ENCODE peak calls at places on chromosome 16, in ten cellular contexts. C is stimulated activated effector memory CD8-positive, alpha-beta T cell treated with anti-CD3 and anti-CD28 coated beads, Interleukin-12 subunit alpha, Interleukin-12 subunit beta, amount 100 ng/mL, for 72 hours; G is gastroesophageal sphincter; A is psoas muscle; P is CD4-positive, alpha-beta T cell; F is naive thymus-derived CD4-positive, alpha-beta T cell; S is Panc1; L is activated CD8-positive, alpha-beta T cell treated with anti-CD3 and anti-CD28 coated beads for 36 hours; U is PC-3; E is right cardiac atrium. M is an unnamed sample.

GRCh38 chr16:89392881-89393730 is 97.3 kb downstream of the ANKRD11 start:
- ATAC-seq in C (no peak), E (no peak), U (no peak), F (no peak), G (no peak), P (no peak), L (no peak), S (no peak), A (no peak), M (no peak)

GRCh38 chr16:21281698-21282389 is 3.8 kb upstream of the CRYM start:
- ATAC-seq in G (no peak), A (no peak), S (no peak), E (no peak), U (no peak), L (no peak), C (no peak), F (no peak), P (no peak), M (no peak)

GRCh38 chr16:58882292-58882691 is 148.2 kb upstream of the GOT2 start:
- ATAC-seq in U (no peak), S (no peak), L (no peak), G (no peak), C (no peak), E (no peak), F (peak; percentile 74), A (no peak), P (no peak), M (peak; percentile 80)

GRCh38 chr16:54673353-54673752 is 257.3 kb upstream of the IRX5 start:
- ATAC-seq in S (no peak), E (no peak), A (peak; percentile 83), U (no peak), P (no peak), F (no peak), G (no peak), L (no peak), C (no peak), M (no peak)

GRCh38 chr16:1390239-1390638 is 24.3 kb downstream of the UNKL start:
- ATAC-seq in G (no peak), L (no peak), P (no peak), C (no peak), F (no peak), E (no peak), S (no peak), A (no peak), U (no peak), M (no peak)

GRCh38 chr16:10788665-10789064 is 29.9 kb downstream of the TVP23A start:
- ATAC-seq in G (no peak), U (no peak), S (no peak), E (no peak), P (no peak), L (no peak), A (no peak), C (no peak), F (no peak), M (no peak)

GRCh38 chr16:79296491-79296890 is 304.0 kb downstream of the MAF start:
- ATAC-seq in S (no peak), U (no peak), G (no peak), A (no peak), P (peak; percentile 62), L (no peak), F (peak; percentile 60), E (no peak), C (no peak), M (no peak)

GRCh38 chr16:66928702-66929388 is 3.5 kb upstream of the RRAD start:
- ATAC-seq in E (no peak), S (no peak), C (peak; percentile 54), F (no peak), L (peak; percentile 48), P (peak; percentile 30), G (no peak), U (no peak), A (peak; percentile 10), M (no peak)

GRCh38 chr16:81863630-81864352 is 84.7 kb downstream of the PLCG2 start:
- ATAC-seq in G (no peak), E (no peak), P (no peak), F (no peak), C (no peak), U (no peak), A (no peak), S (no peak), L (no peak), M (peak; percentile 87)

GRCh38 chr16:4315185-4316102 is at the start of gene GLIS2:
- ATAC-seq in S (peak; percentile 57), U (peak; percentile 35), G (peak; percentile 88), E (peak; percentile 81), C (peak; percentile 61), P (peak; percentile 28), L (peak; percentile 37), F (peak; percentile 48), A (peak; percentile 61), M (peak; percentile 17)

GRCh38 chr16:54459509-54460235 is 173.1 kb upstream of the IRX3 start:
- ATAC-seq in S (no peak), E (no peak), P (no peak), U (no peak), G (no peak), L (no peak), C (no peak), F (no peak), A (no peak), M (no peak)

GRCh38 chr16:68361485-68361884 is 50.7 kb downstream of the PRMT7 start:
- ATAC-seq in U (no peak), P (no peak), S (no peak), L (no peak), E (peak; percentile 3), G (no peak), F (no peak), C (no peak), A (no peak), M (no peak)

GRCh38 chr16:21222495-21223337 is 10.8 kb upstream of the ANKS4B start:
- ATAC-seq in U (no peak), S (no peak), C (no peak), G (no peak), P (no peak), E (no peak), A (no peak), L (no peak), F (no peak), M (no peak)

GRCh38 chr16:77721752-77722314 is 481 bp upstream of the NUDT7 start:
- ATAC-seq in E (no peak), G (no peak), A (no peak), C (peak; percentile 26), U (no peak), S (peak; percentile 13), P (peak; percentile 10), L (peak; percentile 20), F (no peak), M (peak; percentile 43)

GRCh38 chr16:63684702-63685101 is 1437.2 kb downstream of the CDH11 start:
- ATAC-seq in E (no peak), S (no peak), U (no peak), P (no peak), F (no peak), G (no peak), C (no peak), L (no peak), A (no peak), M (no peak)

GRCh38 chr16:85800321-85800669 is 800 bp downstream of the COX4I1 start:
- ATAC-seq in E (no peak), S (no peak), C (peak; percentile 50), G (no peak), U (peak; percentile 5), F (peak; percentile 37), L (peak; percentile 15), P (peak; percentile 67), A (peak; percentile 38), M (peak; percentile 26)

GRCh38 chr16:70759666-70760065 is 41.3 kb downstream of the VAC14 start:
- ATAC-seq in P (no peak), F (no peak), C (no peak), G (no peak), S (no peak), E (no peak), A (no peak), U (no peak), L (no peak), M (no peak)

GRCh38 chr16:83906690-83907089 is 7.8 kb downstream of the MLYCD start:
- ATAC-seq in S (no peak), L (no peak), U (no peak), G (no peak), P (no peak), A (no peak), F (no peak), C (no peak), E (no peak), M (no peak)

GRCh38 chr16:88345031-88345942 is 37.5 kb upstream of the ZNF469 start:
- ATAC-seq in C (no peak), E (no peak), F (no peak), S (no peak), L (no peak), U (no peak), G (no peak), P (no peak), A (no peak), M (no peak)

GRCh38 chr16:73888840-73889577 is 407.6 kb upstream of the PSMD7 start:
- ATAC-seq in A (no peak), P (no peak), L (no peak), C (no peak), F (no peak), U (no peak), G (no peak), E (no peak), S (no peak), M (no peak)

GRCh38 chr16:89615176-89615575 is 1.7 kb downstream of the DPEP1 start:
- ATAC-seq in L (no peak), E (no peak), P (no peak), S (peak; percentile 11), G (no peak), C (no peak), A (no peak), F (no peak), U (no peak), M (no peak)

GRCh38 chr16:14202697-14203096 is 131.6 kb downstream of the MRTFB start:
- ATAC-seq in C (no peak), U (peak; percentile 27), S (no peak), P (no peak), F (no peak), L (no peak), G (no peak), A (peak; percentile 36), E (peak; percentile 57), M (no peak)

GRCh38 chr16:77169650-77170236 is 21.2 kb upstream of the MON1B start:
- ATAC-seq in U (peak; percentile 60), A (no peak), C (peak; percentile 71), G (no peak), E (no peak), F (peak; percentile 70), P (peak; percentile 57), S (no peak), L (peak; percentile 78), M (peak; percentile 74)

GRCh38 chr16:1961651-1962067 is 2.3 kb downstream of the NDUFB10 start:
- ATAC-seq in F (no peak), C (no peak), U (no peak), A (no peak), G (no peak), P (no peak), E (no peak), S (peak; percentile 0), L (no peak), M (no peak)

GRCh38 chr16:81570189-81570846 is 125.7 kb downstream of the CMIP start:
- ATAC-seq in A (no peak), F (no peak), S (no peak), U (no peak), P (no peak), C (no peak), L (no peak), G (no peak), E (no peak), M (no peak)

GRCh38 chr16:50178397-50179018 is 25.4 kb downstream of the TENT4B start:
- ATAC-seq in F (no peak), A (no peak), G (no peak), P (no peak), L (no peak), U (no peak), C (no peak), S (no peak), E (no peak), M (no peak)

GRCh38 chr16:12721841-12722467 is 81.7 kb downstream of the CPPED1 start:
- ATAC-seq in S (no peak), A (no peak), C (no peak), E (no peak), G (no peak), P (no peak), U (no peak), L (no peak), F (no peak), M (no peak)